ENCODE peak calls at places on chromosomes 2 and 18, in four cellular contexts. E, P, C and R are unnamed samples. For H3K4me1, the result is how much of the 10 kb centered on the place peaks cover.

GRCh38 chr2:203891474-203891873 is 23.9 kb downstream of the CTLA4 start:
- DNase-seq in C (no peak), P (peak), E (no peak), R (peak)

GRCh38 chr2:136809987-136810386 is 44.6 kb downstream of the THSD7B start:
- DNase-seq in E (no peak), P (no peak), C (no peak), R (no peak)

GRCh38 chr2:117523267-117523666 is 291.2 kb upstream of the DDX18 start:
- DNase-seq in P (no peak), C (peak), E (peak), R (no peak)

GRCh38 chr18:77262655-77263470 is 13.2 kb downstream of the GALR1 start:
- DNase-seq in E (no peak), C (no peak), P (no peak), R (no peak)

GRCh38 chr2:185880396-185880795 is 141.8 kb downstream of the FSIP2 start:
- DNase-seq in E (no peak), C (no peak), P (no peak), R (no peak)

GRCh38 chr2:160387558-160388262 is 105.9 kb downstream of the RBMS1 start:
- DNase-seq in E (no peak), C (peak), P (peak), R (peak)

GRCh38 chr2:45119855-45120254 is 110.6 kb upstream of the SIX2 start:
- DNase-seq in E (no peak), C (no peak), P (peak), R (peak)

GRCh38 chr2:328761-329160 is 40.9 kb upstream of the ALKAL2 start:
- DNase-seq in E (no peak), C (no peak), P (peak), R (peak)

GRCh38 chr2:154556607-154557006 is 141.9 kb upstream of the KCNJ3 start:
- DNase-seq in P (no peak), C (no peak), E (no peak), R (peak)

GRCh38 chr2:179049546-179050311 is at the start of gene CCDC141:
- DNase-seq in C (no peak), E (no peak), P (no peak), R (no peak)

GRCh38 chr2:3736112-3736511 is 32.7 kb downstream of the DCDC2C start:
- DNase-seq in C (no peak), E (no peak), P (no peak), R (no peak)

GRCh38 chr2:37586663-37587409 is 84.6 kb downstream of the CDC42EP3 start:
- DNase-seq in E (no peak), C (no peak), P (no peak), R (no peak)

GRCh38 chr2:239498981-239499633 is 98.3 kb upstream of the HDAC4 start:
- DNase-seq in C (peak), P (no peak), E (no peak), R (no peak)

GRCh38 chr2:195150819-195151218 is 506.2 kb upstream of the SLC39A10 start:
- DNase-seq in E (no peak), C (no peak), P (no peak), R (no peak)

GRCh38 chr2:228938629-228939028 is 332.5 kb downstream of the PID1 start:
- DNase-seq in E (no peak), C (no peak), P (peak), R (no peak)

GRCh38 chr2:84395819-84396218 is 63.3 kb downstream of the SUCLG1 start:
- DNase-seq in P (peak), C (no peak), E (no peak), R (peak)

GRCh38 chr18:58363767-58364540 is 264.9 kb downstream of the ALPK2 start:
- DNase-seq in P (peak), E (no peak), C (no peak), R (peak)

GRCh38 chr2:211729433-211729832 is 809.2 kb downstream of the ERBB4 start:
- DNase-seq in P (no peak), C (no peak), E (no peak), R (no peak)

GRCh38 chr2:211730215-211730614 is 808.4 kb downstream of the ERBB4 start:
- DNase-seq in C (no peak), E (no peak), P (no peak), R (no peak)

GRCh38 chr2:211722928-211723327 is 815.7 kb downstream of the ERBB4 start:
- DNase-seq in E (no peak), P (no peak), C (no peak), R (no peak)

DNA sequence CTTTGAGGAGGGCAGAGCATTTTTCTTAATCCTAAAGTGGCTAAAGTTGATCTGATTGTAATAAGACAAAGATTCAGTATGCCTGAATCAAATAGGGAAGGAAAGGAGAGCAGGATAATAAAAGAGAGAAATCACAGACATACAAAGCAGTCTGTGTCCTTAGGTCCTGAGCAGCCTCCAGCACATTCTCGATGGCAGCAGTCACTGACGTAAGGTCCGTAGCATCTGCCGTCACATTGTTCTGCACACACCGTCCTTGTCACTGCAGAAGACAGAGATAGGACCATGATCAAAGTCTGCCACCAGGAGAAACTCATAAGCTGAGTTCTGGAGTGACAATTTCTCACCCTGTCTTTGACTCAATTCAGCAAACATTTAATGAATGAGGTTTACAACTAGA is 813.7 kb downstream of the ERBB4 start:
- DNase-seq in C (no peak), P (no peak), E (no peak), R (no peak)
- H3K4me1 ChIP-seq in C (under half), P (under half), E (under half), R (under half)

GRCh38 chr2:112685167-112685884 is 35.5 kb upstream of the NT5DC4 start:
- DNase-seq in C (no peak), P (no peak), E (no peak), R (no peak)
- TF ChIP-seq CTCF in C (no peak), P (peak), E (no peak), R (peak)

DNA sequence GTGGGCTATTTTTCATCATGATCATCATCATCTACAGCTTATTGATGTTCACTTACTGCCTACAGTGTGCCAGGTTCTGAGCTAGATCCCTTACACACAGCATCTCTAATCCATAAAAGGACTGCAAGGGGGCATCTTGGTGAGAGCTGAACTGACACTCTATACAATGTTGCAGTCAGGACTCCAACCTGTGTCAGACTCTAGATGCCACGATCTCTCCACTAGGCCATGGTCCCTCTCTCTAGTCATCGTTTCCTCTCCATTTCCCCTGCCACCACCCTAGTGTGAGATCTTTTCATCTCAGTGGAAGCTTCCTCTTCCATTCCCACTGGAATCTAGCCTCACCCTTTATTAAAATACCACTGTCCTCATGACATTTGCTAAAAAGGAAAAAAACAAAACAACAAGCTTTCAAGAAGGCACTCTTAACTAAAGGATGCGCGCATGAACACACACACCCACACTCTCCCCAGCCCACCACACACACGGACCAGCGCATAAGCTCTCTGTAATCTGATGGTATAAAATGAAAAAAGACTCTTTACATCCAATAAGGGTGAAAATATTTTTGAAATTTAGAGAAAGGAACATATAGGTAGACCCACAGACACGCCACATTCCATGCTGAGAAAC is 93.4 kb upstream of the THOC1 start:
- DNase-seq in C (no peak), P (no peak), E (no peak), R (no peak)
- H3K4me1 ChIP-seq in C (under half), P (under half), E (under half), R (under half)

GRCh38 chr2:212530991-212531390 is 7.6 kb downstream of the ERBB4 start:
- DNase-seq in P (no peak), E (no peak), C (no peak), R (no peak)

GRCh38 chr2:212526059-212526458 is 12.5 kb downstream of the ERBB4 start:
- DNase-seq in C (no peak), P (no peak), E (no peak), R (no peak)

GRCh38 chr2:212530373-212530772 is 8.2 kb downstream of the ERBB4 start:
- DNase-seq in C (no peak), P (no peak), E (no peak), R (no peak)

GRCh38 chr2:212531499-212531898 is 7.1 kb downstream of the ERBB4 start:
- DNase-seq in P (no peak), E (no peak), C (no peak), R (no peak)

DNA sequence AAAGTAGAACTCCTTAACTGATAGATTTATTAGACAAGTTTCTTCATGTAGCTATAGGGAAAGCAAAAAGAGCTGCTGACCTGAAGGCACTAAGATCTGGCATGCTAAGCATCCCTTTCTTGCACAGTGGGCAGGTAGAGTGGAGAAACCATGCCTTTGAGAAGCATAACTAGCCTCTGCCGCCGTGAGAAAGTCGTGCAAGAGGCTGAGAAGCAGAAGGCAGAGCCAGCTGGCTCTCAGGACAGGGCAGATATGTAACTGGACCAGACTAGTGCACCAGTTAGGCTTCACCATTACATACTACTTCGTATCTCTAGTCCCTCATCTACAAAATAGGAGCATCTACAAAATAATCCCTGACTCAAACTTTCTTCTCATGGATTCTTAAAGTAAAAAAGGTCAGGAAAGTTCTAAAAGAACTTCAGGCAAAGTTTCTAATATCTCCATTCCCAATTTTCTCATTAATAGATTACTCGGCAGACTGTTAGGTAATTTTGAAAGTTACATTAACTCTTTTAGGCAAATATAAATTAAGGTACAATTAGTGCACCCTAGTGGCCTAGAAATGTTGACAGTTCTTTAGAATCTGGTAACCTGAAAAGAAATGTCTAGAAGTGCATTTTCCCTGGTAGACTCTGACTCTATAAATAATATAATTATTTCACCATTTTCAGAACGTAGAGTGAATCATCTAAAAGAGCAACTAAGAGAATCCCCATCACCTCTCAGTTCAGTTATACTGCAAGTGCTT is 10.3 kb downstream of the ERBB4 start:
- DNase-seq in E (no peak), C (no peak), P (no peak), R (no peak)
- TF ChIP-seq CTCF in E (peak), C (no peak), P (peak), R (peak)

DNA sequence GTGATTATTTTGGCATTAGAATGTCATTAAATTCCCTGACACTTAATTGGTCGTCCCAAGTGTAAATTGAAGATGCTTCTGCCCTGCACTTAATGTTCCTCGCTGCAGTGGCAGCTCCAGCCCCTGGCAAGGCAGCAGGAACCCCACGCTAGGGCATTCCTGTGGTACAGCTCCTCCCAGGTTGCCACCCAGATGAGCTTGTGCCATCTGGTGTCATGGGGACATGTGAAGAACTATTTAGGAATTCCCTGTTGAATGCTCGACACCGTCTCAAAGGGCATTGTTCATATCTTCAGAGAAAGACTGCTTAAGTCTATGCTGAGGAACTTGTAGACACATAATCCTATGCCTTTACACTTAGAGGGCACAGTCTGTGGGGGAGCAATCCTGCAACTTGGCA is 38.9 kb downstream of the BCL2L11 start:
- DNase-seq in C (no peak), E (no peak), P (no peak), R (no peak)
- H3K4me1 ChIP-seq in C (under half), E (under half), P (half or more), R (under half)

GRCh38 chr2:109669731-109670130 is 55.6 kb downstream of the SOWAHC start:
- DNase-seq in E (no peak), C (no peak), P (no peak), R (no peak)

GRCh38 chr2:109666466-109666865 is 52.3 kb downstream of the SOWAHC start:
- DNase-seq in E (no peak), P (no peak), C (no peak), R (no peak)

GRCh38 chr2:109674894-109675534 is 60.9 kb downstream of the SOWAHC start:
- DNase-seq in P (no peak), C (no peak), E (no peak), R (no peak)

GRCh38 chr2:109675666-109676345 is 61.6 kb downstream of the SOWAHC start:
- DNase-seq in P (no peak), C (no peak), E (no peak), R (no peak)

DNA sequence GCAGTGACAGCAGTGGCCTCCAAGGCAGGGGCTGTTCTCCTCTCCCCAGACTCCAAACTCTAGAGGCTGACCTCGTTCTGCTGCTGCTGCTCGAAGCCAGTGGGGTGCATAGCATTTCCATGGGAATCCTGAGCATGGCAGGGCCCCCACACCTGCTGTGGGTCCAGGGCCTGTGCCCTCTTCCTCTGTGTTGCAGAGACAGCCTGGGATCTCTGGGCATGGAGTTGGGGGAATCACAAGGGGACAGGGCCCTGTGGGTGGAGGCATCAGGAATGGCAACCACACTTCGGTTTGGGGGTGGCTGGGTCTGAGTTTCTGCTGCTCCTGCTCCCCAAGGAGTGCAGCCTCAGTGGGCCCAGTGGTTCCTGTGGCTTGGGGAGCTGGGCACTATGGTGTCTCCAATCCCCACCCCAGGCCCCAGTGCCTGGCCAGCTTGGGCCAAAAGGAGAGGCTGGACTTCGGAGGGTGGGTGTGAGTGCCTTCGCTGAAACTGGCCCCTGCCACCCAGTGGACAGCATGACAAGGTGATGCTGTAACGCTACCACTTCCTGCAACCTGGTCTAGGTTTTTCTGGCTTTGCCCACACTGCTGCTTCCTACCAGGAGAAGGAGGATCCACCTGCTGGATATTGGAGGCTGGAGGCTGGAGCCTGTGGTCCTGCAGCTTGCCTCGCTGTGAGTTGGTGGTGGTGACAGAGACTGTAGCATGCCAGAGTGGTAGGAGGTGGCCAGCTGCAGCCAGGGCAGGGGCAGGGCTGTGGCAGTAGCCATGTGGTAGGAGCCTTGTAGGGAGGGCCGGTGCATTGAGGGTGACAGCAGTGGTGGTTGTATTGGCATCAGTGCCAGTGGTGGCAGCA is 56.6 kb downstream of the SOWAHC start:
- DNase-seq in E (no peak), P (no peak), C (no peak), R (no peak)
- TF ChIP-seq CTCF in E (no peak), P (no peak), C (no peak), R (no peak)

DNA sequence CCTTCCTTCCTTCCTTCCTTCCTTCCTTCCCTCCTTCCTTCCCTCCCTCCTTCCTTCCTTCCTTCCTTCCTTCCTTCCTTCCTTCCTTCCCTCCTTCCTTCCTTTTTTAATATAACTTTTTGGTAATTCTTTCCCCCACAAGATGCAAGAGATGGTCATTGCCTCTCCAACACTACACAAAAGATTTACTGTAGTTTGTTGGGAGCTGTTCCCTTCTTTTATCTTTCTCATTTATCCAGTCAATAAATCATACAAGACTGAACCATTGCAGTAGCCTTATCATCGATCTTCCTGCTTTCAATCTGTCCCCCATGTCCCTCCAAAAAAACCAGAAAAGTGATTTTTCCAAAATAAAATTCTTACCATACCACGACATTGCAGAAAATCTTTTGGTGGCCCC is 8.2 kb downstream of the APCDD1 start:
- DNase-seq in C (no peak), E (no peak), P (no peak), R (no peak)
- H3K4me1 ChIP-seq in C (under half), E (under half), P (under half), R (under half)

DNA sequence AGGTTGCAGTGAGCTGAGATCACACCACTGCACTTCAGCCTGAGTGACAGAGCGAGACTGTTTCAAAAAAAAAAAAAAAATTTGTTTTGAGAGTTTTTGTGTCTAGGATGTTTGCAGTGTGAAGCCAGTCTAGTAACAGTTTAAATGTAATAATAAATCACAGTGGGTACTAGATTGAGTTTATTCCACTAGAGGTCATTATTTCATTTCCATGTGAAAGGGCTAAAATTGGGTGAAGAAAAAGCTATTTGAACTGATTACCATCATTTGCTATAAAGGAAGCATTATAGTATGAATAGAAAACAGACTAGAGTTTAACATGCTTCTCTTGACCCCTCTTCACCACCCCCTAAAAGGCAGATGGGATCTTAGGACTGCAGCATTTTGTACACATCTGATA is 20.3 kb downstream of the SNRPD1 start:
- DNase-seq in E (no peak), P (no peak), C (no peak), R (no peak)
- TF ChIP-seq CTCF in E (peak), P (no peak), C (no peak), R (peak)

DNA sequence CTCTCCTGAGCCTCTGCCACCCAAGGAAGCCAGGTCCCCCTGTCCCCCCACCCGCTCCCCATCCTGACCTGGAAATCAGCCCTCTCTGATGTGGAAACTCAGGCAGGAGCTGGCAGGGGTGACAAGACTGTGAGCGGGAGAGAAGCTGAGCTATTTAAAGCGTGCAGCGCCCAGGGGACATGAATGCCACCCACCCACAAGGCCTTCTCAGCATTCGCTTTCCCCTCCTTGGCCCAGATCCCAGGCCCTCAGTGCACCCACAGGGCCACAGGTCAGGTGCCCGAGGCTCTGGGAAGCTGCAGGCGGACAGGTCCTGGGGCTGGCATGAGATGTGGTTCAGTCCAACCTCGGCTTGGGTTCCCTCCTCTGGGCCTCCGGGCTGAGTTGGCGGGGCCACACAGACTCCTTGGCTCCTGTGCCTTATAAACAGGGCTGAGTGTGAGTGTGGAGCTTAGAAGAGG is 168.4 kb downstream of the SMAD7 start:
- DNase-seq in C (no peak), P (no peak), E (peak), R (no peak)
- H3K4me1 ChIP-seq in C (under half), P (under half), E (under half), R (under half)